ENCODE peak calls at places on chromosomes 16 and 17, in ten cellular contexts. I is A549; G is IMR-90; D is prostate gland; B is heart right ventricle; Q is keratinocyte; Z is choroid plexus epithelial cell; W is kidney epithelial cell; V is CD8-positive, alpha-beta T cell; E is upper lobe of left lung. R is an unnamed sample.

GRCh38 chr17:82917656-82918345 is 78.0 kb upstream of the ZNF750 start:
- DNase-seq in G (peak; percentile 23), I (no peak), Z (peak; percentile 59), D (no peak), E (peak; percentile 58), W (no peak), V (peak; percentile 44), B (no peak), Q (no peak), R (peak; percentile 30)

GRCh38 chr16:6008656-6009055 is 911.1 kb upstream of the EEF2KMT start:
- DNase-seq in Q (no peak), W (no peak), V (no peak), D (no peak), I (no peak), Z (no peak), B (no peak), G (no peak), E (no peak), R (no peak)

GRCh38 chr17:59496178-59496577 is 69.2 kb upstream of the DHX40 start:
- DNase-seq in V (no peak), D (no peak), G (no peak), E (no peak), Q (no peak), I (no peak), B (no peak), Z (no peak), W (no peak), R (no peak)

GRCh38 chr16:53707671-53708070 is 3.7 kb downstream of the FTO start:
- DNase-seq in W (no peak), Q (no peak), Z (no peak), V (no peak), D (no peak), B (no peak), E (no peak), I (no peak), G (no peak), R (peak; percentile 29)

GRCh38 chr17:52995127-52995526 is 827.6 kb upstream of the KIF2B start:
- DNase-seq in D (no peak), G (no peak), Q (no peak), B (no peak), I (no peak), V (no peak), Z (no peak), E (no peak), W (no peak), R (no peak)

GRCh38 chr17:77429985-77430752 is 289.4 kb downstream of the SEC14L1 start:
- DNase-seq in E (peak; percentile 83), Z (peak; percentile 94), G (peak; percentile 99), B (peak; percentile 92), W (peak; percentile 92), D (peak; percentile 76), Q (no peak), I (peak; percentile 88), V (peak; percentile 90), R (peak; percentile 98)

GRCh38 chr17:32341141-32341856 is 674 bp downstream of the C17orf75 start:
- DNase-seq in G (no peak), B (no peak), Q (no peak), W (no peak), Z (peak; percentile 43), E (no peak), V (peak; percentile 46), D (no peak), I (peak; percentile 70), R (peak; percentile 11)

GRCh38 chr17:7046127-7046724 is 2.3 kb upstream of the SLC16A11 start:
- DNase-seq in V (peak; percentile 43), D (peak; percentile 92), Z (peak; percentile 36), E (no peak), G (no peak), W (no peak), I (no peak), B (no peak), Q (no peak), R (peak; percentile 34)

GRCh38 chr16:69435977-69436729 is 11.7 kb downstream of the CYB5B start:
- DNase-seq in W (no peak), E (no peak), Z (no peak), B (no peak), D (no peak), G (no peak), V (no peak), Q (no peak), I (no peak), R (peak; percentile 14)

GRCh38 chr16:56930516-56931252 is 1.3 kb upstream of the HERPUD1 start:
- DNase-seq in Z (no peak), I (no peak), E (no peak), V (no peak), B (no peak), Q (no peak), G (no peak), D (no peak), W (no peak), R (no peak)

GRCh38 chr17:7080445-7081041 is 492 bp upstream of the CLEC10A start:
- DNase-seq in W (no peak), G (no peak), Q (no peak), V (no peak), B (peak; percentile 39), E (no peak), Z (no peak), D (peak; percentile 15), I (no peak), R (no peak)

GRCh38 chr17:15469260-15469659 is 1.8 kb upstream of the CDRT4 start:
- DNase-seq in B (peak; percentile 51), V (no peak), I (no peak), W (no peak), D (no peak), G (peak; percentile 52), E (no peak), Z (peak; percentile 92), Q (no peak), R (no peak)

GRCh38 chr17:49694847-49695697 is 12.7 kb downstream of the SLC35B1 start:
- DNase-seq in Q (no peak), I (peak; percentile 33), G (no peak), B (peak; percentile 54), D (peak; percentile 41), E (no peak), V (peak; percentile 79), Z (peak; percentile 31), W (no peak), R (peak; percentile 61)

GRCh38 chr17:51164911-51165679 is 1.1 kb upstream of the NME2 start:
- DNase-seq in I (peak; percentile 28), Q (no peak), V (no peak), B (no peak), G (no peak), W (no peak), D (no peak), Z (no peak), E (peak; percentile 54), R (no peak)

DNA sequence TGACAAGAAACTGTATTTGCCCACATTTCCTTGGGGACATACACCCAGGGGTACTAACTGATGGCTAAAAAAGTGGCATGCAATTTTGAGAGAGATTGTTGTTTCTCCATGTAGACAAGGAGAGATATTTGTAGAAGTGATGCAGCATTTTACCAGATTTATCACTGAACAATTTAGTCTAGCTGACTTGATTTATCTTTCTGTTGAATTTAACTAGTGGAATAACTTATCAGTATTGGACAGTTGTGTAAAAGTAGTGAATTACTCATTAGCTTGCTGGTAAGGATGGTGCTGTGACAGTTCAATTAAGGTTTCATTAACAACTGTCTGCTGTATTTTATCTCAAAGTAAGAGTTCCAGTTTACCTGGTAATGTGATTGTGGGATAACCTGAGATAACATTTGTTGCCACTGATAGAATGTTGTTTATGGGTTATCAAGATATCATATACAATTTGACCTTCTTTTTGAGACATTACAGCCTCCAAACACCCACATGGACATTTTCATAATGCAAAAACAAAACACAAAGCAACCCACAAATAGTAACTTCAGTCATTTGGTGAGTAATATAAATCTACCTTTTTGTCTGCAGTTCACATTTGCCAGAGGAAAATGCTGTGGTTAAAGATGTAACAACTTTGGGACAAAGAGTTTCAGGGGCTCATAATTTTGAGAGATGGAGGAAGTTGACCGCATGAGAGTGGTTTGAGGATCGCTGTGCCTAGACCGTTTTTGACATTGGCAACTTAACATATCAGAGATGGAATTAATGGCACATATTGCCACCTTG is 3.8 kb downstream of the NLK start:
- DNase-seq in G (no peak), E (no peak), I (no peak), Z (no peak), B (no peak), W (no peak), D (no peak), Q (no peak), V (no peak), R (no peak)
- H3K4me3 ChIP-seq in G (no peak overlapping the region), E (no peak overlapping the region), I (no peak overlapping the region), Z (no peak overlapping the region), B (no peak overlapping the region), W (no peak overlapping the region), D (no peak overlapping the region), Q (no peak overlapping the region), V (no peak overlapping the region), R (no peak overlapping the region)

GRCh38 chr17:72556944-72557826 is 436.4 kb downstream of the SOX9 start:
- DNase-seq in G (peak; percentile 57), W (peak; percentile 26), E (no peak), V (peak; percentile 57), Q (no peak), D (peak; percentile 65), Z (peak; percentile 72), I (peak; percentile 83), B (peak; percentile 41), R (peak; percentile 71)
- TF ChIP-seq CTCF in G (peak; percentile 83), W (peak; percentile 81), E (peak; percentile 70), V (peak; percentile 61), Q (peak; percentile 82), D (peak; percentile 74), Z (peak; percentile 91), I (peak; percentile 97), B (peak; percentile 86), R (peak; percentile 79)

DNA sequence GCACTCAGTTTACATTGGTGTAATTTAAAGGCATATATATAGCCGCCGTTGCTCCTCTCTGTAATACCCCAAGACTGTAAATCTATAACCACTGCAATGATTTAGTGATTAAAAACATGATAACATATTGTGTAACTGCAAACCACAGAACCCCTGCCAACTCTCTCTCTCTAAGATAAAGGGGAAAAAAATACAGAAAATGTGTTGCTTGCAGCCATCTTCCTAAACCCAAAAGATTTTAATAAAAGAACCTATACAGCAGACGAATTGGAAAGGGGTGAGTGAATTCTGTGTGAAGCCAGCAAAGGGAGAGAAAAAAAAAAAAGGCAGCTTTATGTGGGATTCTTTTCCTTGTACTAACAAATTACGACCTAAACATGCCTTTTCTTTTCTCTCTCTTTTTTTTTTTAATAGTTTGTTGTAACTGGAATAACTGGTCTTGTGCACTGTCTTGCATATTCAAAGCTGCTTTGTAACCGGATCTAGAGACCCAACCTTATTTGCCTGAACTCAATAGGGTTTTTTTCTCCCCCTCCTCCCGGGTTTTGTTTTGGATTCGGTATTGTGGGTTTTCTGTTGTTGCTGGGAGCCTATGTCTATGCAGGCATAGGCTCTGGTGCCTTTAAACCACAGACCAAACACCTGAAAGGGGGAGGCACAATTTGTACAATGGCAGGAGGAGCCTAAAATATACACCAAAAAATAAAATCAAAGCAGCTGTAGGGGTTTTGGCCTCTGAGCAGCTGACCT is 7.0 kb upstream of the ZFHX3 start:
- DNase-seq in B (no peak), Z (peak; percentile 67), D (no peak), W (no peak), G (peak; percentile 77), E (no peak), I (peak; percentile 45), Q (no peak), V (no peak), R (peak; percentile 73)
- H3K4me3 ChIP-seq in B (peak overlapping the region; percentile 22), Z (peak overlapping the region; percentile 72), D (peak overlapping the region; percentile 7), W (peak overlapping the region; percentile 6), G (peak overlapping the region; percentile 7), E (peak overlapping the region; percentile 82), I (peak overlapping the region; percentile 84), Q (peak overlapping the region; percentile 62), V (no peak overlapping the region), R (no peak overlapping the region)

DNA sequence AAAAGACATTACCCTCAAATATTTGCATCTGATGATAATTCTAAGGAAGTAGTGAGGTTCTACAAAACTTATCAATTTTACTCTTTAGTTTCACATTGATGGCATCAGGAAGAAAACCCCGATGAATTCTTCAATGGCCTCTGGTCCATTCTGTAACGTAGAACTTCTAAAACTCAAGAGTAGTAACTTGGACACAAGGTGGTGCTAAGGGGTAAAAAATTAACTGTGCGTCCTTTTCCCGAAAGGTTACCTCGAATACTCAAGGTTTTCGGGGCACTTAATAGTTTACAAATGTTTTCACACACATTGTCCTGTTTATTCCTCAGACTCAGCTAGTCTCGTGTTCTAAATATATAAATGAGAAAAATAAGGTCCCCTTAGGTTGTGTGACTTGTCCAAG is 517.3 kb upstream of the ZFHX3 start:
- DNase-seq in Z (peak; percentile 1), G (no peak), W (no peak), I (peak; percentile 19), D (no peak), B (no peak), V (no peak), Q (no peak), E (no peak), R (peak; percentile 41)
- TF ChIP-seq CTCF in Z (peak; percentile 11), G (no peak), W (no peak), I (peak; percentile 45), D (no peak), B (peak; percentile 45), V (no peak), Q (no peak), E (no peak), R (peak; percentile 3)

R was measured in cardiac muscle cell.